ENCODE peak calls at places on chromosomes 13 and 19, in five cellular contexts. T is fibroblast of the aortic adventitia; I is neural progenitor cell; G is left ventricle myocardium inferior; C is activated CD8-positive, alpha-beta T cell treated with anti-CD3 and anti-CD28 coated beads for 36 hours. V is an unnamed sample.

GRCh38 chr13:76600086-76600485 is 286.1 kb downstream of the KCTD12 start:
- DNase-seq in T (peak; percentile 29), I (no peak), G (no peak), C (no peak), V (no peak)

GRCh38 chr19:5832049-5832448 is 7.5 kb downstream of the FUT6 start:
- DNase-seq in T (no peak), I (no peak), G (no peak), C (no peak), V (no peak)

GRCh38 chr13:99275093-99275469 is 16.9 kb upstream of the GPR18 start:
- DNase-seq in T (peak; percentile 54), I (no peak), G (no peak), C (peak; percentile 69), V (no peak)

GRCh38 chr13:110546389-110546788 is 15.1 kb downstream of the RAB20 start:
- DNase-seq in T (no peak), I (no peak), G (no peak), C (no peak), V (no peak)

GRCh38 chr13:96417956-96418355 is 328.0 kb downstream of the HS6ST3 start:
- DNase-seq in T (no peak), I (no peak), G (no peak), C (no peak), V (no peak)

GRCh38 chr19:17358395-17358794 is 18.7 kb downstream of the PLVAP start:
- DNase-seq in T (no peak), I (no peak), G (no peak), C (no peak), V (no peak)

GRCh38 chr13:29934531-29935308 is 84.3 kb upstream of the UBL3 start:
- DNase-seq in T (no peak), I (no peak), G (no peak), C (peak; percentile 43), V (no peak)

GRCh38 chr13:39536906-39537305 is 66.1 kb downstream of the LHFPL6 start:
- DNase-seq in T (no peak), I (peak; percentile 13), G (no peak), C (no peak), V (no peak)

GRCh38 chr13:113855012-113855921 is 8.6 kb downstream of the GAS6 start:
- DNase-seq in T (no peak), I (no peak), G (peak; percentile 52), C (no peak), V (no peak)

GRCh38 chr13:44803390-44803789 is 185.9 kb downstream of the NUFIP1 start:
- DNase-seq in T (no peak), I (no peak), G (no peak), C (no peak), V (no peak)

GRCh38 chr13:44797685-44798084 is 191.6 kb downstream of the NUFIP1 start:
- DNase-seq in T (no peak), I (no peak), G (no peak), C (no peak), V (no peak)

GRCh38 chr13:44805623-44806022 is 183.6 kb downstream of the NUFIP1 start:
- DNase-seq in T (no peak), I (no peak), G (no peak), C (no peak), V (no peak)

GRCh38 chr13:44800626-44801025 is 188.6 kb downstream of the NUFIP1 start:
- DNase-seq in T (no peak), I (no peak), G (no peak), C (no peak), V (no peak)

DNA sequence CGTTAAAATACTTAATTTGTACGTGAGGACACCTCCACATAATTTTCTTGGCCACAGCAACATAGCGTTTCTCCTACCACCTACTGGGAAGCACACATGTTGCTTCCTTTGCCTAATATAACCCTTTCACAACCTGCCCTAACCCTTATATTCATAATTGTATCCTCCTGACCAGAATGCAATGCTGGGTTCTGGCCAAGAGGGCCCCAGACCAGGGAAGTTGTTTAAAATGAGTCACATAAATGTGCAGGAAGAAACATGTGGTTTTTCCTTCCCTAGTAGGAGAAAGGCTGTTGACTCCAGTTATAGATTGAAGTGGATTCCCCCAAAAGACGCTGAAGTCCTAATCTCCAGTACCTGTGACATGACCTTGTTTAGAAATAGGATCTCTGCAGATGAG is 187.3 kb downstream of the NUFIP1 start:
- DNase-seq in T (peak; percentile 66), I (no peak), G (no peak), C (no peak), V (no peak)
- TF ChIP-seq CTCF in T (no peak), I (no peak), G (no peak), C (no peak), V (no peak)

GRCh38 chr13:79480954-79481684 is at the start of gene NDFIP2:
- DNase-seq in T (peak; percentile 76), I (peak; percentile 88), G (peak; percentile 88), C (peak; percentile 90), V (peak; percentile 83)
- TF ChIP-seq CTCF in T (no peak), I (no peak), G (peak; percentile 22), C (no peak), V (no peak)

DNA sequence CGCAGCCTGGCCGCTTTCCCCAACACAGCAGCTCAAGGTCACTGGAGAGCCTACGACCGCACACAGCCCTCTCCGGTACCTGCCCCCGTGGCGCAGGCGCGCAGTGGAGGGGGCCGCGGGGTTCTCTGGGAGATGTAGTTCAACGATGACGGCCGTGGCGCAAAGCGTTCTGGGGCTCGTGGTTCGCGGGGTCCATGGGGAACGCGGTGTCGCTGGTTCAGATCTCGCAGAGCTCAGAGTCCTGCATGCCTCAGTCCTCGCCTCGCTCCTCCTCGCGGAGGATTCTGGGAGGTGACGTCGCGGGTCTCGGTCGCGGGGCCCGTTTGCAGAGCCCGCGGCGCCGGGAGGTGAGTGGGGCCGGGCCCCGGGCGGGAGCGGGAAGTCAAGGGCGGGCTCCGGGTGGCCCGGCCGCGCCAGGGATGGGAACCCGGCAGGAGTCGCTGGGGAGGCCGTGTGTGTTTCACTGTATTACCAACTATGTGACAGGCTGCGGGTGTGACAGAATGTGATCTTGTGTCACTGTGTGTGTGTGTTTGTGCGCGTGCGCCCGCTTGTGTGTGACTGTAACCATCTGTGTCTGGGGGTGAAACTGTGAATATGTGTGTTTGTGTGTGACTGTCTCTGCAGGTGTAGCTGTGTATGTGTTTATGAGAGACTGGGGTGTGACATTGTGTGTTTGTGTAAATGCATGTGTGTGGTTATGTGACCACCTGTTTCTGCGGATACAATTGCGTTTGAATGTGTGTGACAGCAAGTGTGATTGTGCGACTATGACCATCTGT is at the start of gene ZNF527:
- DNase-seq in T (peak; percentile 95), I (peak; percentile 97), G (peak; percentile 98), C (peak; percentile 98), V (peak; percentile 96)
- TF ChIP-seq CTCF in T (no peak), I (no peak), G (peak; percentile 20), C (no peak), V (no peak)

GRCh38 chr19:35478794-35479193 is 11.5 kb downstream of the KRTDAP start:
- DNase-seq in T (no peak), I (no peak), G (no peak), C (no peak), V (no peak)

GRCh38 chr19:35479278-35479677 is 11.0 kb downstream of the KRTDAP start:
- DNase-seq in T (no peak), I (no peak), G (no peak), C (no peak), V (no peak)

GRCh38 chr19:35471946-35472345 is 18.3 kb downstream of the KRTDAP start:
- DNase-seq in T (no peak), I (no peak), G (no peak), C (no peak), V (no peak)

GRCh38 chr19:35474104-35474503 is 16.2 kb downstream of the KRTDAP start:
- DNase-seq in T (no peak), I (no peak), G (no peak), C (no peak), V (no peak)

DNA sequence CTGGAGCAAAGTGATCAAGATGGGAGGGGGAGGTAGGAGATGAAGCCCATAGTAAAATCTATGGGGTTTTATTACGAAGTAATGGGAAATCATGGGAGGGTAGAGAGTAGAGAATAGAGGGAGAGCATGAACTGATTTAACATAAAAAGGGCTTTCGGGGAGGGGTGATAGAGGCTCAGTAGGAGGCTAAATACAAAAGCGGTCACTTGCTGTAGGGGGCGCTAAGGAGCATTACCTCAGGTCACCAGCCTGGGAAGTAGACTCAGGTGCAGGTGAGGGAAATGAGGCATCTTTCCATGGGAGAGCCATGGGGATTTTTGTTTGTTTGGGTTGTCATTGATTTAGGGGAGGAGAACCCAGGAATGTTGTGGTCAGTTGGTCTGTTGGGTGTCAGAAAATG is 14.1 kb downstream of the KRTDAP start:
- DNase-seq in T (no peak), I (peak; percentile 35), G (no peak), C (peak; percentile 54), V (no peak)
- TF ChIP-seq CTCF in T (no peak), I (peak; percentile 54), G (no peak), C (peak; percentile 51), V (no peak)

GRCh38 chr19:38319421-38320258 is at the start of gene KCNK6:
- DNase-seq in T (peak; percentile 34), I (peak; percentile 78), G (peak; percentile 46), C (peak; percentile 64), V (no peak)
- TF ChIP-seq CTCF in T (no peak), I (no peak), G (no peak), C (no peak), V (no peak)

GRCh38 chr19:40603071-40603718 is 2.0 kb downstream of the LTBP4 start:
- DNase-seq in T (peak; percentile 79), I (peak; percentile 85), G (no peak), C (no peak), V (no peak)

GRCh38 chr19:40603719-40604646 is 2.8 kb downstream of the LTBP4 start:
- DNase-seq in T (peak; percentile 96), I (peak; percentile 99), G (peak; percentile 98), C (peak; percentile 99), V (peak; percentile 93)

GRCh38 chr19:40604647-40605200 is 3.6 kb downstream of the LTBP4 start:
- DNase-seq in T (no peak), I (peak; percentile 34), G (no peak), C (peak; percentile 44), V (no peak)

GRCh38 chr19:40607311-40607871 is 6.2 kb downstream of the LTBP4 start:
- DNase-seq in T (no peak), I (peak; percentile 32), G (no peak), C (no peak), V (no peak)

GRCh38 chr19:40605201-40605971 is 4.2 kb downstream of the LTBP4 start:
- DNase-seq in T (peak; percentile 40), I (peak; percentile 79), G (peak; percentile 72), C (peak; percentile 86), V (peak; percentile 84)
- TF ChIP-seq CTCF in T (no peak), I (peak; percentile 9), G (peak; percentile 34), C (no peak), V (peak; percentile 37)

GRCh38 chr19:42219812-42220750 is at the start of gene ZNF526:
- DNase-seq in T (peak; percentile 96), I (peak; percentile 100), G (peak; percentile 97), C (peak; percentile 98), V (peak; percentile 99)
- TF ChIP-seq CTCF in T (no peak), I (peak; percentile 39), G (no peak), C (no peak), V (no peak)

V was measured in GM13976.